ENCODE peak calls at places on chromosomes 2 and 18, in six cellular contexts. One of them, this sample, is unnamed.

GRCh38 chr2:85399183-85399455 is 11.0 kb downstream of the CAPG start:
- DNase-seq in mesendoderm: no peak
- DNase-seq in trophoblast cell: no peak
- DNase-seq in neuronal stem cell: no peak
- DNase-seq in IMR-90: no peak
- DNase-seq in H1: no peak
- DNase-seq in this sample: no peak

GRCh38 chr2:68172990-68173715 is 15.5 kb downstream of the PNO1 start:
- DNase-seq in mesendoderm: no peak
- DNase-seq in trophoblast cell: no peak
- DNase-seq in neuronal stem cell: no peak
- DNase-seq in IMR-90: no peak
- DNase-seq in H1: no peak
- DNase-seq in this sample: no peak

GRCh38 chr2:180656455-180656847 is 324.0 kb upstream of the UBE2E3 start:
- DNase-seq in mesendoderm: peak
- DNase-seq in trophoblast cell: peak
- DNase-seq in neuronal stem cell: no peak
- DNase-seq in IMR-90: peak
- DNase-seq in H1: no peak
- DNase-seq in this sample: peak

GRCh38 chr2:136008205-136008865 is 22.9 kb upstream of the DARS1 start:
- DNase-seq in mesendoderm: no peak
- DNase-seq in trophoblast cell: no peak
- DNase-seq in neuronal stem cell: no peak
- DNase-seq in IMR-90: no peak
- DNase-seq in H1: no peak
- DNase-seq in this sample: no peak

GRCh38 chr18:26293982-26294381 is 67.7 kb downstream of the TAF4B start:
- DNase-seq in mesendoderm: no peak
- DNase-seq in trophoblast cell: no peak
- DNase-seq in neuronal stem cell: no peak
- DNase-seq in IMR-90: no peak
- DNase-seq in H1: no peak
- DNase-seq in this sample: no peak

GRCh38 chr2:173999724-174000123 is 34.6 kb upstream of the SP3 start:
- DNase-seq in mesendoderm: no peak
- DNase-seq in trophoblast cell: no peak
- DNase-seq in neuronal stem cell: no peak
- DNase-seq in IMR-90: no peak
- DNase-seq in H1: no peak
- DNase-seq in this sample: no peak

GRCh38 chr2:120685403-120686297 is 50.0 kb upstream of the GLI2 start:
- DNase-seq in mesendoderm: no peak
- DNase-seq in trophoblast cell: no peak
- DNase-seq in neuronal stem cell: no peak
- DNase-seq in IMR-90: no peak
- DNase-seq in H1: no peak
- DNase-seq in this sample: no peak

GRCh38 chr2:200397785-200398184 is 91.3 kb downstream of the SPATS2L start:
- DNase-seq in mesendoderm: no peak
- DNase-seq in trophoblast cell: no peak
- DNase-seq in neuronal stem cell: no peak
- DNase-seq in IMR-90: peak
- DNase-seq in H1: no peak
- DNase-seq in this sample: peak

GRCh38 chr2:151106805-151107490 is 154.7 kb downstream of the RBM43 start:
- DNase-seq in mesendoderm: peak
- DNase-seq in trophoblast cell: no peak
- DNase-seq in neuronal stem cell: no peak
- DNase-seq in IMR-90: no peak
- DNase-seq in H1: no peak
- DNase-seq in this sample: no peak

GRCh38 chr18:55048892-55049291 is 89.6 kb upstream of the CCDC68 start:
- DNase-seq in mesendoderm: no peak
- DNase-seq in trophoblast cell: no peak
- DNase-seq in neuronal stem cell: no peak
- DNase-seq in IMR-90: peak
- DNase-seq in H1: no peak
- DNase-seq in this sample: peak

GRCh38 chr2:113273031-113273551 is 5.6 kb downstream of the PAX8 start:
- DNase-seq in mesendoderm: peak
- DNase-seq in trophoblast cell: no peak
- DNase-seq in neuronal stem cell: peak
- DNase-seq in IMR-90: peak
- DNase-seq in H1: no peak
- DNase-seq in this sample: peak

GRCh38 chr2:199602271-199602895 is 144.6 kb upstream of the SATB2 start:
- DNase-seq in mesendoderm: peak
- DNase-seq in trophoblast cell: no peak
- DNase-seq in neuronal stem cell: no peak
- DNase-seq in IMR-90: no peak
- DNase-seq in H1: no peak
- DNase-seq in this sample: no peak

GRCh38 chr2:127498386-127498785 is 27.9 kb downstream of the IWS1 start:
- DNase-seq in mesendoderm: no peak
- DNase-seq in trophoblast cell: no peak
- DNase-seq in neuronal stem cell: no peak
- DNase-seq in IMR-90: peak
- DNase-seq in H1: no peak
- DNase-seq in this sample: peak

GRCh38 chr2:39068290-39068689 is 52.6 kb downstream of the SOS1 start:
- DNase-seq in mesendoderm: no peak
- DNase-seq in trophoblast cell: no peak
- DNase-seq in neuronal stem cell: no peak
- DNase-seq in IMR-90: peak
- DNase-seq in H1: no peak
- DNase-seq in this sample: no peak

GRCh38 chr2:24456610-24457556 is 34.2 kb upstream of the NCOA1 start:
- DNase-seq in mesendoderm: peak
- DNase-seq in trophoblast cell: peak
- DNase-seq in neuronal stem cell: no peak
- DNase-seq in IMR-90: peak
- DNase-seq in H1: no peak
- DNase-seq in this sample: peak

GRCh38 chr2:96655491-96655973 is 13.0 kb downstream of the FER1L5 start:
- DNase-seq in mesendoderm: no peak
- DNase-seq in trophoblast cell: no peak
- DNase-seq in neuronal stem cell: no peak
- DNase-seq in IMR-90: no peak
- DNase-seq in H1: no peak
- DNase-seq in this sample: no peak

GRCh38 chr18:741931-742512 is 29.6 kb upstream of the ENOSF1 start:
- DNase-seq in mesendoderm: peak
- DNase-seq in trophoblast cell: no peak
- DNase-seq in neuronal stem cell: no peak
- DNase-seq in IMR-90: peak
- DNase-seq in H1: no peak
- DNase-seq in this sample: peak

GRCh38 chr2:234699456-234699855 is 202.6 kb upstream of the ARL4C start:
- DNase-seq in mesendoderm: no peak
- DNase-seq in trophoblast cell: no peak
- DNase-seq in neuronal stem cell: no peak
- DNase-seq in IMR-90: no peak
- DNase-seq in H1: no peak
- DNase-seq in this sample: no peak

GRCh38 chr18:56043691-56044090 is 455.7 kb upstream of the TCF4 start:
- DNase-seq in mesendoderm: peak
- DNase-seq in trophoblast cell: no peak
- DNase-seq in neuronal stem cell: no peak
- DNase-seq in IMR-90: no peak
- DNase-seq in H1: peak
- DNase-seq in this sample: no peak

GRCh38 chr2:8753609-8754008 is 71.8 kb downstream of the ID2 start:
- DNase-seq in mesendoderm: no peak
- DNase-seq in trophoblast cell: no peak
- DNase-seq in neuronal stem cell: no peak
- DNase-seq in IMR-90: no peak
- DNase-seq in H1: no peak
- DNase-seq in this sample: no peak

GRCh38 chr2:1930376-1930775 is 186.1 kb upstream of the PXDN start:
- DNase-seq in mesendoderm: no peak
- DNase-seq in trophoblast cell: no peak
- DNase-seq in neuronal stem cell: no peak
- DNase-seq in IMR-90: no peak
- DNase-seq in H1: no peak
- DNase-seq in this sample: no peak

GRCh38 chr2:10798783-10799182 is 13.8 kb downstream of the PDIA6 start:
- DNase-seq in mesendoderm: peak
- DNase-seq in trophoblast cell: no peak
- DNase-seq in neuronal stem cell: no peak
- DNase-seq in IMR-90: no peak
- DNase-seq in H1: no peak
- DNase-seq in this sample: no peak

GRCh38 chr2:109342451-109342850 is 213.4 kb downstream of the SH3RF3 start:
- DNase-seq in mesendoderm: no peak
- DNase-seq in trophoblast cell: no peak
- DNase-seq in neuronal stem cell: no peak
- DNase-seq in IMR-90: no peak
- DNase-seq in H1: no peak
- DNase-seq in this sample: no peak

GRCh38 chr2:38465789-38466127 is 88.7 kb upstream of the ATL2 start:
- DNase-seq in mesendoderm: peak
- DNase-seq in trophoblast cell: no peak
- DNase-seq in neuronal stem cell: no peak
- DNase-seq in IMR-90: peak
- DNase-seq in H1: peak
- DNase-seq in this sample: peak

GRCh38 chr18:3162181-3162580 is 57.6 kb downstream of the MYOM1 start:
- DNase-seq in mesendoderm: no peak
- DNase-seq in trophoblast cell: no peak
- DNase-seq in neuronal stem cell: no peak
- DNase-seq in IMR-90: no peak
- DNase-seq in H1: no peak
- DNase-seq in this sample: no peak

GRCh38 chr2:127220102-127220806 is at the start of gene CYP27C1:
- DNase-seq in mesendoderm: peak
- DNase-seq in trophoblast cell: no peak
- DNase-seq in neuronal stem cell: peak
- DNase-seq in IMR-90: no peak
- DNase-seq in H1: no peak
- DNase-seq in this sample: peak

GRCh38 chr2:55054076-55054475 is 3.8 kb upstream of the RTN4 start:
- DNase-seq in mesendoderm: no peak
- DNase-seq in trophoblast cell: no peak
- DNase-seq in neuronal stem cell: no peak
- DNase-seq in IMR-90: no peak
- DNase-seq in H1: no peak
- DNase-seq in this sample: no peak

GRCh38 chr2:18474690-18475089 is 85.8 kb downstream of the RDH14 start:
- DNase-seq in mesendoderm: no peak
- DNase-seq in trophoblast cell: no peak
- DNase-seq in neuronal stem cell: no peak
- DNase-seq in IMR-90: peak
- DNase-seq in H1: no peak
- DNase-seq in this sample: no peak
- H3K18ac ChIP-seq in mesendoderm: no peak
- H3K18ac ChIP-seq in trophoblast cell: no peak
- H3K18ac ChIP-seq in neuronal stem cell: no peak
- H3K18ac ChIP-seq in IMR-90: peak
- H3K18ac ChIP-seq in H1: no peak
- H3K18ac ChIP-seq in this sample: no peak

DNA sequence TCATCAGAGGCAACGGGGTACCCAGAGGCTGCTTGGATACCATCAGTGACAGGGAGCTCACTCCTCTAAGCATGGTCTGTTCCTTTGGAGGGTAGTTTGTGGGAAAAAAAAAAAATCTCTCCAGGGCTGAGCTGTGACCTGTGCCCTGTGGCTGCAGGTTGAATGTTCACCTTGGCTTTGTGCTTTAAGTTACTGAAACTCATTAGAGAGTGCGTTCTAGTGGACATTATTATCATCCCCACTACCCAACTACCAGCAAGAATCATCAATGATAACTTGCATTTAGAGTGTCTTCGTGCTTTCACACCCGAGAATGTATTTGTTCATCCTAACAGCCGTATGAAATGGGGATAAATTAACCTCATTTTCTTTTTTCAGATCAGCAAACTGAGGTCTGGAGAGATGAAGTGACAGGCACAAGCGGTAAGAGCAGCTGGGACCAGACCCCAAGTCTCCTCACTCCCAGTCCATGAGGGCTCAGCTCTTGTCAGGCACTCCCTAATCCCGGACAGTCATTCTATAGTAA is 157.5 kb upstream of the MYCN start:
- DNase-seq in mesendoderm: no peak
- DNase-seq in trophoblast cell: no peak
- DNase-seq in neuronal stem cell: no peak
- DNase-seq in IMR-90: no peak
- DNase-seq in H1: no peak
- DNase-seq in this sample: no peak
- H3K27ac ChIP-seq in mesendoderm: no peak
- H3K27ac ChIP-seq in trophoblast cell: no peak
- H3K27ac ChIP-seq in neuronal stem cell: no peak
- H3K27ac ChIP-seq in IMR-90: no peak
- H3K27ac ChIP-seq in H1: no peak
- H3K27ac ChIP-seq in this sample: no peak

DNA sequence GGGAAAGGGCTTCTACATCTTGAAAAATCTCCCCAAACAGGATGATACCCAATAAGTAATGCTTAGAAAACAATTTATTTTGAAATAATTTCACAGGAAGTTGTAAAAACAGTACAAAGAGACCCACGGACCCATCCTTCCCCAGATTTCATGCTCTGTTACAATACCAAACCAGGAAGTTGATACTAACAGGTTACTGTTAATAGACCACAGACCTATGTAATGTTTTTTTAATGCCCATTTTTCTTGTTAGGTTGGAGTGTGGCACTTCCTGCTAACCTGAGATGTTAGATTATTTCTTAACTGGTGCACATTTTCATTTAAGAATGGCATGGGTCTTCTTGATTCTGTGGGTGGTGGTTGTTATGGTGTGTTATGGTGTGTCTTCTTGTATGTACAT is 21.4 kb upstream of the MGAT5 start:
- DNase-seq in mesendoderm: no peak
- DNase-seq in trophoblast cell: no peak
- DNase-seq in neuronal stem cell: no peak
- DNase-seq in IMR-90: no peak
- DNase-seq in H1: no peak
- DNase-seq in this sample: no peak
- H3K4me3 ChIP-seq in mesendoderm: no peak
- H3K4me3 ChIP-seq in trophoblast cell: no peak
- H3K4me3 ChIP-seq in neuronal stem cell: no peak
- H3K4me3 ChIP-seq in IMR-90: no peak
- H3K4me3 ChIP-seq in H1: no peak
- H3K4me3 ChIP-seq in this sample: no peak

DNA sequence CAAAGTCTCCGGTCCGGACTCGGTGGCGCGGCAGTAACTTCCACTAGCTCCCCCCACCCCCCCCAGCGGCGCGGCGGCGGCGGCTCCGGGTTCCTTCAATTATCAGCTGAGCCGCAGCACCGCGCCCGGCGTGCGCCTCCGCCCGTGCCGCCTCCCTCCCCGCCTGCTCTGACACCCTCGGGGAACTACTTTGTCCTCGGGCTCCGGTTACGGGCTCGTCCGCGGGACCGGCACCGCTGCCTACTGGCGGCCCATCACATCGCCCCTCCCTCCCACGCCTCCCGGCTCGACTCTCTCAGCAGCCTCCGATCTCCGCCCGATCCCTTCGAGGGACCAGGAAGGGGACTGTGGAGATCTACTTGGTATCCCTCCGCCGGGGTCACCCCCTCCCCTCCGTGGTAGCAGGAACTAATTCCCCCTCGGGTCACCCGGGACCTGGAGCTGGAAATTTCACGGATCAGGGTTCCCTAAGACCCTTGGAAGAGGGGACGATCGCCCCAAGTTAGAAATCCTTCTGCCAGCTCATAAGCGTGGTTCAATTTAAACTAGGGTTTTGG is at the start of gene TRIP12:
- DNase-seq in mesendoderm: peak
- DNase-seq in trophoblast cell: peak
- DNase-seq in neuronal stem cell: peak
- DNase-seq in IMR-90: peak
- DNase-seq in H1: peak
- DNase-seq in this sample: peak
- H3K18ac ChIP-seq in mesendoderm: peak
- H3K18ac ChIP-seq in trophoblast cell: peak
- H3K18ac ChIP-seq in neuronal stem cell: peak
- H3K18ac ChIP-seq in IMR-90: peak
- H3K18ac ChIP-seq in H1: peak
- H3K18ac ChIP-seq in this sample: peak